ENCODE peak calls at places on chromosomes 3 and 15, in eight cellular contexts. M is sigmoid colon, N is GM12891, T is stomach, O is breast epithelium, R is GM12892, L is endothelial cell of umbilical vein, D is H1. H is an unnamed sample.

GRCh38 chr3:69791919-69792399 is 52.7 kb downstream of the MITF start:
- DNase-seq in M (no peak), N (no peak), T (no peak), O (no peak), R (no peak), L (peak; percentile 79), D (no peak), H (no peak)

GRCh38 chr3:17845026-17845425 is 102.6 kb upstream of the TBC1D5 start:
- DNase-seq in M (no peak), N (no peak), T (no peak), O (no peak), R (no peak), L (no peak), D (no peak), H (no peak)

GRCh38 chr3:152317956-152318355 is 49.2 kb downstream of the MBNL1 start:
- DNase-seq in M (no peak), N (no peak), T (no peak), O (no peak), R (no peak), L (peak; percentile 96), D (no peak), H (no peak)

GRCh38 chr3:54831091-54831490 is 96.8 kb downstream of the LRTM1 start:
- DNase-seq in M (no peak), N (no peak), T (no peak), O (no peak), R (no peak), L (no peak), D (no peak), H (no peak)

GRCh38 chr3:81435050-81435449 is 326.4 kb downstream of the GBE1 start:
- DNase-seq in M (no peak), N (no peak), T (no peak), O (no peak), R (no peak), L (no peak), D (no peak), H (no peak)

GRCh38 chr3:52609316-52609815 is 73.0 kb downstream of the UQCC5 start:
- DNase-seq in M (no peak), N (no peak), T (no peak), O (no peak), R (no peak), L (no peak), D (no peak), H (no peak)

GRCh38 chr3:98440283-98440682 is 22.7 kb upstream of the OR5K1 start:
- DNase-seq in M (no peak), N (no peak), T (no peak), O (no peak), R (no peak), L (no peak), D (no peak), H (no peak)

GRCh38 chr15:78415284-78415683 is 22.7 kb upstream of the IREB2 start:
- DNase-seq in M (peak; percentile 12), N (no peak), T (no peak), O (no peak), R (no peak), L (peak; percentile 14), D (no peak), H (no peak)

GRCh38 chr3:72035606-72036005 is 250.7 kb upstream of the PROK2 start:
- DNase-seq in M (no peak), N (no peak), T (no peak), O (no peak), R (no peak), L (no peak), D (no peak), H (no peak)

GRCh38 chr3:42298259-42298658 is 32.3 kb upstream of the CCK start:
- DNase-seq in M (no peak), N (no peak), T (no peak), O (no peak), R (no peak), L (no peak), D (no peak), H (no peak)

GRCh38 chr15:99442268-99442897 is 123.4 kb upstream of the MEF2A start:
- DNase-seq in M (peak; percentile 78), N (no peak), T (peak; percentile 71), O (peak; percentile 23), R (no peak), L (peak; percentile 94), D (no peak), H (no peak)

GRCh38 chr15:43930079-43930478 is 103.3 kb downstream of the WDR76 start:
- DNase-seq in M (no peak), N (no peak), T (no peak), O (no peak), R (no peak), L (no peak), D (peak; percentile 51), H (no peak)

GRCh38 chr3:38730281-38730680 is 80.8 kb upstream of the SCN5A start:
- DNase-seq in M (no peak), N (no peak), T (no peak), O (no peak), R (no peak), L (peak; percentile 63), D (no peak), H (no peak)

GRCh38 chr3:49519916-49520385 is 34.3 kb upstream of the BSN start:
- DNase-seq in M (no peak), N (no peak), T (no peak), O (no peak), R (no peak), L (no peak), D (no peak), H (no peak)

GRCh38 chr3:32945136-32945535 is 6.3 kb upstream of the CCR4 start:
- DNase-seq in M (no peak), N (no peak), T (no peak), O (no peak), R (no peak), L (no peak), D (no peak), H (peak; percentile 11)

GRCh38 chr3:9175421-9175820 is 74.0 kb downstream of the SRGAP3 start:
- DNase-seq in M (no peak), N (no peak), T (peak; percentile 66), O (peak; percentile 81), R (no peak), L (no peak), D (no peak), H (no peak)
- TF ChIP-seq POLR2A in M (no peak), N (no peak), T (no peak), O (no peak), R (no peak), L (no peak), D (no peak), H (no peak)

GRCh38 chr15:85621096-85621495 is 173.6 kb downstream of the KLHL25 start:
- DNase-seq in M (no peak), N (no peak), T (no peak), O (no peak), R (no peak), L (no peak), D (no peak), H (no peak)

GRCh38 chr15:85618956-85619491 is 175.7 kb downstream of the KLHL25 start:
- DNase-seq in M (peak; percentile 92), N (no peak), T (peak; percentile 53), O (peak; percentile 70), R (no peak), L (peak; percentile 96), D (no peak), H (no peak)

GRCh38 chr15:85623648-85624047 is 171.1 kb downstream of the KLHL25 start:
- DNase-seq in M (no peak), N (no peak), T (no peak), O (no peak), R (no peak), L (no peak), D (no peak), H (no peak)

GRCh38 chr15:85622432-85622831 is 172.3 kb downstream of the KLHL25 start:
- DNase-seq in M (no peak), N (no peak), T (no peak), O (no peak), R (no peak), L (no peak), D (no peak), H (no peak)

GRCh38 chr15:85620321-85621044 is 174.2 kb downstream of the KLHL25 start:
- DNase-seq in M (no peak), N (no peak), T (no peak), O (no peak), R (no peak), L (peak; percentile 54), D (no peak), H (no peak)
- TF ChIP-seq POLR2AphosphoS5 in M (peak; percentile 71), N (no peak), T (peak; percentile 78), O (no peak), R (no peak), L (no peak), D (no peak), H (no peak)

DNA sequence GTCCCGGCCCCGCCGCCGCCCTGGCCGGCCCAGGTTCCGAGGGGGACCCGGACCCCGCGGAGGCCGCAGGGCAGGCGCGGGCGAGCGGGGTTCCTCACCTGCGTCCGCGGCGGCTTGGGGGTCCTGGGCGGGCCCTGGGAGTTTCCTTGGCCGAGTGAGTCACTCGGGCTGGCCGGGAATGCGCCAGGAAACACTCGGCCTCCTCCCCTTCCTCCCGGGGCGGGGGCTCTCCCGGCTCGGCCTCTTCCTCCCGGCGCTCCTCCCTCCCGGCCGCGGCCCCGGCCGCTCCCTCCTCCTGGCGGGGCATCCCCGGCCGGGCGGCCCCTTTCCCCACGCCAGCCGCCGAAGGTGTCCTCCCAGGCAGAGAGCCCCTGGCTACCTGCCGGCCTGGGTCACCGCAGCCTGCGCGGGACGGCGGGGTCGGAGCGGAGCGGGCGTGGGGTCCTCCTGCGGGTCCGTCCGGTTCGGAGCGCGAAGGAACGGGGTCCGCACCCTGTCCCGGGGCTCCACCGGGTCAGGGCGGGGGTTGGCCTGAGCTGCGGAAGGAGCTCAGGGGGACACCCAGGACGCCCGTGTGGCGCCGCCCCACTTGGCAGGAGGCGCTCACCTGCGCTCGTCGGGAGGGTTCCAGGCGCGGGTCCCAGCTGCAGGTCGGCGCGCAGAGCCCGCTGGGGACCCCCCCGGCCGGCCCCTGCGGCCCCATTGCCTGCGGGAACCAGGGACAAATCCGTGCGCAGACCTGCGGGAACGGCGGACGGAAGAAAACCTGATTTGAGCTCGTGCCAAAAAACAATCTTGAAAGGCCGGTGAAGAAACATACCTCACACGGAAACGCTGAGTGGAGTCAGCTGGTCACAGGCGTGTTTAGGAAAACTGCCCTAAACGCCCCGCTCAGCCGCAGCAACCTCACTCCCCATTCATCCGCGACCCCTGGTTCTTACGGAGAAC is at the start of gene CYFIP1:
- DNase-seq in M (peak; percentile 93), N (peak; percentile 70), T (peak; percentile 87), O (peak; percentile 73), R (peak; percentile 68), L (peak; percentile 83), D (peak; percentile 86), H (no peak)
- TF ChIP-seq POLR2A in M (peak; percentile 20), N (no peak), T (no peak), O (no peak), R (no peak), L (peak; percentile 53), D (peak; percentile 8), H (peak; percentile 45)

DNA sequence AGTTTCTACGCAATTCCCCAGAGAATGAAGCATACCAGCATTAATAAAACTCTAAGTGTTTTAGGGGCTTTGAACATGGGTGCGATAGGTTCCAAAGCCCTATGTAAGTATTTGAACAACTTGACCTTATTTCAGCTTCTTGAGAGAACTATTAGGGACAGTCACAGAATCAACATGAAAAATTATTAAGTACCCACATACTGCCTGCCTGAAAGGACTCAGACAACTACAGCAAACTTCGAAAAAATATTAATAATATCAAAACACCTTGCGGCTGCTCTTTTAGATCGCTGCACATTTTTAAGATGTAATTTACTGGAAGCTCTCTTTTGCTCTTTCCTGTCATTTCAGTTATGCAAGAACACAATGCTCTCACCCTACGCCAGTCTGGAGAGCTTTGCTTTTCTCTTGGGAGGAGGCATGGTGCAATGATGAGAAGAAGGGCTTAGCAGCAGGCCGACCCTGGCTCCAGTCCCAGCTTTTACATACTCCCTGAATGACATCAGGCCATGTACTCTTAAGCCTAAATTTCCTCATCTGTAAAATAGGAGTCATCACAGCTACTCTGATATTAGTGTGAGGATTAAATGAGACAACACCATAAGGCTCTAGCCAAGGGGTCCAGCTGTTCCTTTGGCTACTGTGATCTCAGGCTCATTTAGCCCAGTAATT is 640.7 kb downstream of the FHIT start:
- DNase-seq in M (peak; percentile 81), N (no peak), T (peak; percentile 29), O (no peak), R (no peak), L (no peak), D (no peak), H (no peak)
- TF ChIP-seq POLR2AphosphoS5 in M (peak; percentile 4), N (no peak), T (peak; percentile 73), O (no peak), R (no peak), L (no peak), D (no peak), H (no peak)

H was measured in vagina.